ENCODE peak calls at places on chromosome 9, in four cellular contexts. C, Y, Q and M are unnamed samples.

GRCh38 chr9:130262771-130263170 is 2.8 kb upstream of the HMCN2 start:
- DNase-seq in Q (no peak), Y (no peak), C (no peak), M (no peak)

GRCh38 chr9:35500130-35500748 is 10.3 kb downstream of the RUSC2 start:
- DNase-seq in Q (no peak), C (no peak), Y (peak), M (no peak)

GRCh38 chr9:96417610-96418073 is 528 bp downstream of the ZNF367 start:
- DNase-seq in Q (no peak), C (no peak), Y (peak), M (no peak)

GRCh38 chr9:128416014-128416413 is 4.6 kb upstream of the CERCAM start:
- DNase-seq in Y (no peak), C (no peak), Q (no peak), M (no peak)

GRCh38 chr9:14383296-14383695 is 69.4 kb upstream of the NFIB start:
- DNase-seq in Q (no peak), Y (peak), C (no peak), M (peak)

GRCh38 chr9:84173961-84174360 is 166.6 kb downstream of the SLC28A3 start:
- DNase-seq in Y (no peak), Q (no peak), C (no peak), M (no peak)

GRCh38 chr9:91274950-91275349 is 86.8 kb downstream of the AUH start:
- DNase-seq in Q (no peak), Y (no peak), C (no peak), M (no peak)

GRCh38 chr9:21993893-21994525 is at the start of gene CDKN2A:
- DNase-seq in Y (peak), C (peak), Q (no peak), M (peak)

GRCh38 chr9:109640232-109641078 is 139.5 kb upstream of the PALM2AKAP2 start:
- DNase-seq in C (no peak), Y (peak), Q (peak), M (peak)

GRCh38 chr9:101397746-101398334 is 578 bp downstream of the MRPL50 start:
- DNase-seq in C (no peak), Y (no peak), Q (no peak), M (no peak)

GRCh38 chr9:125758986-125759811 is 12.0 kb downstream of the PBX3 start:
- DNase-seq in Q (no peak), Y (peak), C (peak), M (no peak)

GRCh38 chr9:22010881-22011625 is 1.9 kb upstream of the CDKN2B start:
- DNase-seq in Q (no peak), C (peak), Y (peak), M (peak)

GRCh38 chr9:131530546-131530929 is 525 bp downstream of the UCK1 start:
- DNase-seq in Y (peak), Q (peak), C (peak), M (peak)

DNA sequence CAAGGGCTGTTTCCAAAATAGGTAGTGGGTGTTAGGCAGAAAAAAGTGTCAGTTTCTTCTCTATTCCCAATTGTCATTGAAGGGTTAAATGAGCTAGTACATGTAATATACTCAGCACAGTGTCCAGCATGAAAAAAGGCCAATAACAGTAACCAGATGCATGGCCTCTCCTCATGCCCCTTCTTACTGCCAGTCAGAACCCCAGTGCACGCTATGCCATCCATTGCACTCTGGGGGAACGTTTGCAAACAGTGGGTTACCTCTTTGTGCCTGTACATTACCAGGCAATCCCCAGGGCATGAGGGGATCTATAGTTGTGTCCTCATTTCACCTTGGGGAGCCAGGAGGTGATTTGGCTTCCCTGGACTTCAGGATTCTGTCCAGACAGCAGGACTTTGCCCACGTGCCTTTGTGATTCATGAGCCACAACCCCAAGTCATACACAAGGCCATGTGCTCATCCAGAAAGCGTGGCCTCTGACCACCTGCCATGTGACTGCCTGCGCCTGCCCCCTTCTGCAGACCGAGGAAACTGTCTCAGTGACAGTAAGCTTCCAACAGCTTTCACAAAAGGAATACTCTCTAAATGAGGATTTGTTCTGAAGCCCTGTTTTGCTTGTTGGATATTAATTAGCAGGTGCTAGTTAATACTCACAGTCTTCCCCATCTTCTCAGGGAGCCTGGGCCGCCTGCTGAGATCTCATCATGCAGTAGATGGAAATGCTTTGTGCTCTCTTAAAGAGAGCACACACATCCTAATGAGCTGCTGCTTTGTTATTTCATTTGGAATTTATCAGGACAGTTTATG is 36.8 kb upstream of the ANGPTL2 start:
- DNase-seq in Y (peak), C (peak), Q (no peak), M (peak)
- TF ChIP-seq CTCF in Y (peak), C (peak), Q (no peak), M (peak)

DNA sequence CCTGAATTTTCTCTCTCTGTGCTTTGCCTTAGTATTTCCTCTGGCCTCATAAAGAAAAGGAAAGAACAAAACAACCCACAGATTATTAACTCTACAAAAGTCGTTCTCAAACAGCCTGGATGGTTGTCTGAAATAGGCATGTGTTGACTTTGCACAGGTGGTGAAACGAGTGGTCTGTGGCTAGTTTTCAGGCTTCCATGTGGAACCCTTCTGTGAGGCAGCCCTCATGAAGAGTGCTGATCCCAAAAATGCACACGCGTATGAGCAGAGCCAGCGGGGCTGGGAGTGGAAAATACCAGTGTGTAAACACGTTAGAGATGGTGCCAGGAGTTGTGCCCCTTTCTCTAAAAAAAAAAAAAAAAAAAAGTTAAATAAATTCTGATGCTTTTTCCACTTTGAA is 4.9 kb upstream of the PSAT1 start:
- DNase-seq in Y (no peak), C (no peak), Q (no peak), M (no peak)
- H3K4me3 ChIP-seq in Y (no peak), C (no peak), Q (no peak), M (no peak)

GRCh38 chr9:93686880-93687236 is 110.5 kb downstream of the PHF2 start:
- DNase-seq in Y (no peak), Q (no peak), C (no peak), M (no peak)
- TF ChIP-seq CTCF in Y (no peak), Q (no peak), C (no peak), M (no peak)

GRCh38 chr9:133981958-133982681 is 10.0 kb downstream of the VAV2 start:
- DNase-seq in Q (no peak), C (no peak), Y (no peak), M (no peak)
- H3K4me3 ChIP-seq in Q (no peak), C (no peak), Y (no peak), M (no peak)

GRCh38 chr9:93825348-93826115 is 129.6 kb downstream of the BARX1 start:
- DNase-seq in Y (no peak), C (no peak), Q (no peak), M (no peak)

GRCh38 chr9:93826905-93827544 is 128.1 kb downstream of the BARX1 start:
- DNase-seq in C (no peak), Y (no peak), Q (no peak), M (no peak)

GRCh38 chr9:93827545-93828330 is 127.4 kb downstream of the BARX1 start:
- DNase-seq in Q (peak), Y (peak), C (peak), M (peak)

GRCh38 chr9:93824386-93825294 is 130.5 kb downstream of the BARX1 start:
- DNase-seq in Y (no peak), C (no peak), Q (no peak), M (no peak)

DNA sequence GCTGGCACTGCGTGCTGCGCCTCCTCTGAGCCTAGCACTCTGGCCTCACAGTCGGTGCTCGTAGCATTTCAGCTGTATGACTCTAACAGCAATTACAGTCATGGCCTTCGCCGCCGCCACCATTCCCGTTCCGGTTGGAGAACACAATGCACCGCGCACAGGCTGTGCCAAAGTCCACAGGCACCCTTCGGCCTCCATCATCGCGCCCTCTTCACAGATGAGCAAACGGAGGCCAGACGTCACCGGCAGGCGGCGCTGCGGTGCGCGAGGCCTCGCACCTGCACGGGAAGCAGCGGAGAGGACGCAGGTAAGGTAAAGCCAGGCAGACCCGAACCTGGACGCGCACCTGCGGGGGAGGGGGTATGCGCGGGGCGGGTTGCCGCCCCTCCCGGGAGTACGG is 128.9 kb downstream of the BARX1 start:
- DNase-seq in Q (peak), C (no peak), Y (no peak), M (no peak)
- TF ChIP-seq CTCF in Q (peak), C (no peak), Y (peak), M (peak)

DNA sequence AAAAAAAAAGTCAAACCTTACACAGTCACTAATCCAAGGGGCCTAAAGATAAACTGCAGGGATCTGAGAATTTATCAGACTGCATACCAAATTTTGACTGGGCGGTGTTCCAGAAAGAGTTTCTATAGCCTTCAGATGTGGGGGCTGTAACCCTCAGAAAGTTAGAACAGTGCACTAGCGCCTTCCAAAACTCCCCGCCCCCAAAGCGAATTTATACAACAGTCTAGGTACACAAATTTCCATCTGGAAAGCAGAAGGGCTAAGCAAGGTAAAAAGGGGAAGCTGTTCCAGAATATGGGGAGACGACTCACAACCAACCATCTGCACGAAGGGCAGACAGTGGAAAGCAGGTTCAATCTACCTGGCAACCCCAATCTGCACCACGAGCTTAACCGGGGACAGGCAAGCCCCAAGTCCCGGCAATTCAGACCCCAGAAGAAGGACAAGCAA is 799 bp downstream of the ERMP1 start:
- DNase-seq in C (peak), Q (no peak), Y (no peak), M (no peak)
- H3K4me3 ChIP-seq in C (peak), Q (peak), Y (peak), M (peak)

GRCh38 chr9:121852646-121853616 is 201.5 kb downstream of the DAB2IP start:
- DNase-seq in Q (no peak), C (no peak), Y (no peak), M (peak)
- TF ChIP-seq CTCF in Q (no peak), C (no peak), Y (no peak), M (no peak)

GRCh38 chr9:33750839-33751339 is 44.5 kb upstream of the PRSS3 start:
- DNase-seq in Y (no peak), C (no peak), Q (no peak), M (no peak)
- H3K4me3 ChIP-seq in Y (peak), C (no peak), Q (no peak), M (peak)

DNA sequence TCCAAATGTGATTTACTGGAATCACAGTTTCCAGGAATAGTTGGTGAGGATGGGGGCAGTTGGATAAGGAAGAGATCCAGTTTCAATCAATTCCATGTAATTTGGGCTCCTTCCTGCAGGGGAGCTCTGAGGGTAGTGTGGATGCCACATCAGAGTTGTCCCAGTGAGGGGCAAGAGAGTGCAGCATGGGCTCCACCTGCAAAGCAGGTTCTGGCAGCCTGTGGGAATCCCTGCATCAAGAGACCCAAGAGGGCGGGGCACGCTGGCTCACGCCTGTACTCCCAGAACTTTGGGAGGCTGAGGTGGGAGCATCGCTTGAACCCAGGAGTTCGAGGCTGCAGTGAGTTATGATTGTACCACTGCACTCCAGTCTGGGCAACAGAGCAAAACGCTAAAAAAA is 188.5 kb downstream of the CACNA1B start:
- DNase-seq in Q (no peak), Y (no peak), C (no peak), M (no peak)
- TF ChIP-seq CTCF in Q (no peak), Y (no peak), C (no peak), M (no peak)